ENCODE peak calls at places on chromosomes 1 and 21, in six cellular contexts. N, P, M, L, J and X are unnamed samples.
A peak's percentile ranks its signal among the peaks of the same experiment; 100 is the strongest.

GRCh38 chr1:61993331-61993961 is 201.2 kb upstream of the L1TD1 start:
- DNase-seq in P (no peak), N (no peak), L (no peak), J (no peak), M (no peak), X (no peak)

GRCh38 chr21:45512626-45513002 is 29.6 kb downstream of the SLC19A1 start:
- DNase-seq in N (peak; percentile 42), P (no peak), M (no peak), L (no peak), J (no peak), X (peak; percentile 19)

GRCh38 chr1:63317007-63317813 is 5.2 kb upstream of the FOXD3 start:
- DNase-seq in N (peak; percentile 88), L (no peak), P (peak; percentile 18), M (peak; percentile 81), J (no peak), X (peak; percentile 72)

GRCh38 chr1:29583727-29584126 is 347.4 kb downstream of the PTPRU start:
- DNase-seq in L (no peak), M (no peak), J (no peak), P (no peak), N (no peak), X (no peak)

GRCh38 chr1:66300986-66301451 is 232.9 kb upstream of the SGIP1 start:
- DNase-seq in N (no peak), M (no peak), P (peak; percentile 25), J (peak; percentile 16), L (peak; percentile 12), X (no peak)

GRCh38 chr1:6794164-6794563 is 8.9 kb downstream of the CAMTA1 start:
- DNase-seq in N (no peak), M (no peak), P (no peak), J (no peak), L (no peak), X (no peak)

GRCh38 chr1:224559971-224560728 is 56.0 kb upstream of the CNIH3 start:
- DNase-seq in M (no peak), P (no peak), J (no peak), L (no peak), N (no peak), X (no peak)

GRCh38 chr1:91876040-91876470 is 9.9 kb downstream of the TGFBR3 start:
- DNase-seq in L (no peak), M (no peak), P (no peak), J (no peak), N (no peak), X (no peak)

GRCh38 chr1:108661030-108661609 is at the start of gene HENMT1:
- DNase-seq in M (peak; percentile 63), L (peak; percentile 23), J (peak; percentile 67), N (peak; percentile 81), P (peak; percentile 11), X (peak; percentile 59)

GRCh38 chr1:176102700-176103244 is 104.3 kb downstream of the COP1 start:
- DNase-seq in P (no peak), L (no peak), J (no peak), N (no peak), M (no peak), X (no peak)

GRCh38 chr1:170682159-170682558 is 18.2 kb downstream of the PRRX1 start:
- DNase-seq in P (no peak), N (no peak), J (no peak), L (no peak), M (no peak), X (no peak)

GRCh38 chr1:154474802-154475201 is 27.2 kb upstream of the TDRD10 start:
- DNase-seq in M (peak; percentile 92), N (peak; percentile 75), P (peak; percentile 31), J (no peak), L (peak; percentile 57), X (peak; percentile 74)

GRCh38 chr21:24545807-24546361 is 1061.4 kb downstream of the MRPL39 start:
- DNase-seq in N (no peak), P (no peak), J (no peak), L (no peak), M (no peak), X (no peak)

GRCh38 chr1:89627596-89627962 is 5.3 kb upstream of the LRRC8C start:
- DNase-seq in P (no peak), L (no peak), J (no peak), M (no peak), N (no peak), X (no peak)

GRCh38 chr1:911875-912739 is 11.6 kb upstream of the SAMD11 start:
- DNase-seq in L (no peak), J (no peak), P (no peak), N (no peak), M (no peak), X (no peak)

GRCh38 chr1:89763649-89763986 is 57.2 kb upstream of the LRRC8D start:
- DNase-seq in M (no peak), P (no peak), L (no peak), J (no peak), N (no peak), X (no peak)

GRCh38 chr1:2875677-2876531 is 74.4 kb upstream of the TTC34 start:
- DNase-seq in M (no peak), L (peak; percentile 7), P (no peak), N (no peak), J (no peak), X (no peak)
- TF ChIP-seq CTCF in M (no peak), L (peak; percentile 67), P (no peak), N (peak; percentile 38), J (no peak), X (no peak)

GRCh38 chr1:21468597-21468996 is 28.7 kb downstream of the NBPF3 start:
- DNase-seq in P (no peak), N (no peak), M (no peak), L (no peak), J (no peak), X (no peak)
- TF ChIP-seq CTCF in P (peak; percentile 34), N (peak; percentile 26), M (no peak), L (no peak), J (no peak), X (peak; percentile 22)

GRCh38 chr21:32993894-32994293 is 31.8 kb upstream of the OLIG2 start:
- DNase-seq in M (no peak), P (no peak), N (no peak), J (no peak), L (no peak), X (no peak)

GRCh38 chr21:32990666-32991065 is 35.1 kb upstream of the OLIG2 start:
- DNase-seq in J (no peak), P (no peak), L (no peak), N (no peak), M (no peak), X (no peak)

GRCh38 chr21:32991299-32991850 is 34.4 kb upstream of the OLIG2 start:
- DNase-seq in M (no peak), J (no peak), L (no peak), N (no peak), P (no peak), X (no peak)

DNA sequence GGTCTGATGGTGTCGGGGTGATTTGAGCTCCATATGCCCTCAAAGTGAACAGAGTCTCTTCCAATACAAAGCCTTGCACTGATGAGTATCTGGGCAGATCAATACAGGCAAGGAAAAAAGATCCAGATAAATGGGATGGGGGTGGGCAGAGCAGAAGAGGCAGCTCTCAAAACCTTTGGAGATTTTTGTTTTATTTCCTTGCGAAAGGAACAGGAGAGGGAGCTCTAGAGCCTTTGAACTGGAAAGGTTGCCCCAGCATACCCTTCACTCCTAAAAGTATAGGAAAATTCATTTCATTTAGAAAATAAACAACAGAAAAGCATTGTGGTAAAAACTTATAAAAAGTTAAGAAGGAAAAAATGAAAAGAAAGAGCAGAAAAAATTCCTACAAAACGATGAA is 31.4 kb upstream of the OLIG2 start:
- DNase-seq in M (no peak), L (no peak), J (no peak), N (no peak), P (peak; percentile 1), X (no peak)
- TF ChIP-seq CTCF in M (no peak), L (no peak), J (peak; percentile 56), N (peak; percentile 31), P (peak; percentile 42), X (peak; percentile 78)

GRCh38 chr1:8431028-8431427 is 113.1 kb downstream of the SLC45A1 start:
- DNase-seq in N (no peak), M (no peak), P (no peak), L (no peak), J (no peak), X (no peak)
- TF ChIP-seq CTCF in N (no peak), M (no peak), P (no peak), L (no peak), J (peak; percentile 56), X (peak; percentile 26)